ENCODE peak calls at places on chromosomes 5 and 9, in five cellular contexts. T, H, M, L and W are unnamed samples.

GRCh38 chr9:137639303-137640051 is 20.7 kb downstream of the EHMT1 start:
- DNase-seq in T (no peak), L (no peak), H (no peak), M (no peak), W (no peak)

GRCh38 chr5:129499208-129499852 is 39.2 kb downstream of the ADAMTS19 start:
- DNase-seq in M (no peak), T (no peak), H (no peak), L (no peak), W (no peak)

GRCh38 chr5:134132372-134133212 is 18.1 kb downstream of the TCF7 start:
- DNase-seq in M (no peak), T (no peak), H (no peak), L (no peak), W (peak; percentile 42)

GRCh38 chr9:71928806-71929205 is 17.4 kb downstream of the C9orf85 start:
- DNase-seq in T (no peak), L (no peak), M (no peak), H (no peak), W (no peak)

GRCh38 chr9:34540826-34541225 is 18.0 kb upstream of the ENHO start:
- DNase-seq in T (no peak), H (peak; percentile 42), L (peak; percentile 55), M (peak; percentile 35), W (no peak)

GRCh38 chr5:159104058-159104651 is 4.4 kb upstream of the EBF1 start:
- DNase-seq in H (peak; percentile 64), T (peak; percentile 81), M (peak; percentile 12), L (no peak), W (no peak)

GRCh38 chr9:126505697-126506346 is 107.9 kb upstream of the LMX1B start:
- DNase-seq in M (no peak), T (no peak), L (no peak), H (no peak), W (no peak)

GRCh38 chr5:41695920-41696582 is 174.2 kb downstream of the OXCT1 start:
- DNase-seq in L (no peak), T (no peak), M (no peak), H (peak; percentile 8), W (peak; percentile 26)

GRCh38 chr9:109311731-109312130 is 9.1 kb downstream of the EPB41L4B start:
- DNase-seq in L (no peak), T (no peak), H (no peak), M (no peak), W (no peak)

GRCh38 chr9:107465467-107466451 is 23.8 kb downstream of the KLF4 start:
- DNase-seq in T (peak; percentile 89), M (peak; percentile 14), H (peak; percentile 90), L (peak; percentile 26), W (no peak)

GRCh38 chr5:132253008-132253441 is 4.5 kb upstream of the PDLIM4 start:
- DNase-seq in T (no peak), M (no peak), H (peak; percentile 59), L (no peak), W (no peak)

GRCh38 chr9:115295749-115296148 is 177.8 kb upstream of the TNC start:
- DNase-seq in L (no peak), T (no peak), H (peak; percentile 53), M (no peak), W (no peak)

GRCh38 chr5:9790276-9790675 is 160.1 kb upstream of the TAS2R1 start:
- DNase-seq in M (no peak), T (no peak), L (no peak), H (no peak), W (no peak)

GRCh38 chr9:100999914-101000540 is 28.5 kb upstream of the PLPPR1 start:
- DNase-seq in M (no peak), T (no peak), H (no peak), L (peak; percentile 0), W (no peak)

GRCh38 chr5:354581-355378 is 33.3 kb downstream of the AHRR start:
- DNase-seq in T (no peak), L (no peak), H (peak; percentile 2), M (no peak), W (no peak)

GRCh38 chr9:90774682-90775081 is 26.9 kb upstream of the SYK start:
- DNase-seq in L (no peak), M (no peak), H (no peak), T (no peak), W (peak; percentile 97)

GRCh38 chr5:176364765-176365662 is at the start of gene ARL10:
- DNase-seq in H (peak; percentile 61), T (peak; percentile 68), L (peak; percentile 53), M (no peak), W (no peak)

GRCh38 chr5:50744761-50745160 is 78.3 kb downstream of the PARP8 start:
- DNase-seq in H (peak; percentile 16), T (no peak), L (peak; percentile 48), M (peak; percentile 35), W (peak; percentile 14)

GRCh38 chr9:86938780-86939179 is 8.5 kb downstream of the GAS1 start:
- DNase-seq in M (no peak), T (no peak), L (no peak), H (no peak), W (no peak)

DNA sequence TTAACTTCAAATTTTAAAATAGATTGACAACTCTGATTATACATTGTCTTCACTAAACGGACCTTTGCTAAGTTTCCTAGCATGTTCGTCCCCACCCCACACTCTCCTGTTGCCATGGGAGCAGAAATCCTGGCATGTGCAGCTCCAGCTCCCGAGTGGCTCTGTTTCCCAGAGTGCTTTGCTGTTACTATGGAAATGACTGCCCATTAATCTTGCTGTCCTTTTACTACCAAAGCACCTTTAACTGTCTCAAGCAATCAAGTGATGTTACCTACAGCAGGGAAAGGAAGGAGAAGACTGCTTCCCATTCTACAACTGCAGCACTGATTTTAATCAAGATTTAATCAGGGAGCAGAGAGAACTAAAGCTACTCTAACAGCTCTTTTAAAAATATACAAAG is 212.0 kb upstream of the KIF2A start:
- DNase-seq in M (peak; percentile 60), H (peak; percentile 66), T (peak; percentile 15), L (peak; percentile 67), W (no peak)
- H3K4me3 ChIP-seq in M (peak overlapping the region; percentile 8), H (no peak overlapping the region), T (no peak overlapping the region), L (no peak overlapping the region), W (no peak overlapping the region)

GRCh38 chr9:129773262-129774048 is 20.6 kb upstream of the PTGES start:
- DNase-seq in H (no peak), M (peak; percentile 12), L (peak; percentile 14), T (no peak), W (no peak)
- H2AFZ ChIP-seq in H (no peak overlapping the region), M (no peak overlapping the region), L (no peak overlapping the region), T (no peak overlapping the region), W (no peak overlapping the region)

GRCh38 chr9:113919422-113919821 is 43.3 kb downstream of the ZNF618 start:
- DNase-seq in L (no peak), T (no peak), H (no peak), M (no peak), W (no peak)

GRCh38 chr9:113915817-113916474 is 39.8 kb downstream of the ZNF618 start:
- DNase-seq in T (no peak), H (no peak), M (no peak), L (no peak), W (no peak)

GRCh38 chr9:113919825-113920224 is 43.7 kb downstream of the ZNF618 start:
- DNase-seq in M (no peak), T (no peak), H (peak; percentile 23), L (no peak), W (no peak)

GRCh38 chr9:113918697-113919390 is 42.7 kb downstream of the ZNF618 start:
- DNase-seq in L (no peak), M (no peak), H (no peak), T (no peak), W (no peak)

DNA sequence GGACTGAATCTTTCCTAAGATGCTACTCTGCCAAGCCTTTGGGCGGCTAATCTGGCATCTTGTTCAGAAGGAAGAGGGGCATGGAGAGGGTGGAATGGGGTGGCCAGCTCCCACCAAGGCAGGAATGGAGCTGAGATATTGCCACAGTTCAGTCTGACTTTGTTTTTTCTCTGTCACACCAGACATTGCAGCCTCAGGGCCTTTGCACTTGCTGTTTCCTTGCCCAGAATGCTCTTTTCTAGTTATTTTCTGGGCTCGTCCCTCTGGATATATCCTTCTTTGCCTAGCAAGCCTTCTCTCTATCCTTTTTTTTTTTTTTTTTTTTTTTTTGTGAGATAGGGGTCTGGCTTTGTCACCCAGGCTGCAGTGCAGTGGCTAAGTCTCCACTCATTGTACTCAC is 40.8 kb downstream of the ZNF618 start:
- DNase-seq in H (no peak), T (no peak), L (no peak), M (no peak), W (no peak)
- H4K20me1 ChIP-seq in H (peaks cover 12% of the 10 kb centered on the region), T (peaks cover 79% of the 10 kb centered on the region), L (no peaks in the 10 kb centered on the region), M (peaks cover 93% of the 10 kb centered on the region), W (no peaks in the 10 kb centered on the region)

GRCh38 chr5:143054480-143054941 is 284.3 kb downstream of the ARHGAP26 start:
- DNase-seq in M (peak; percentile 73), L (peak; percentile 75), H (no peak), T (no peak), W (no peak)
- H3K4me3 ChIP-seq in M (peak overlapping the region; percentile 21), L (no peak overlapping the region), H (no peak overlapping the region), T (no peak overlapping the region), W (no peak overlapping the region)

GRCh38 chr5:115636008-115636407 is 10.2 kb upstream of the TMED7 start:
- DNase-seq in L (no peak), M (no peak), H (no peak), T (no peak), W (no peak)
- H2AFZ ChIP-seq in L (no peak overlapping the region), M (no peak overlapping the region), H (no peak overlapping the region), T (no peak overlapping the region), W (no peak overlapping the region)

GRCh38 chr5:150448353-150448752 is 1.2 kb downstream of the RPS14 start:
- DNase-seq in L (no peak), H (no peak), T (no peak), M (no peak), W (peak; percentile 28)
- H4K20me1 ChIP-seq in L (peaks cover 2% of the 10 kb centered on the region), H (peaks cover 44% of the 10 kb centered on the region), T (peaks cover 58% of the 10 kb centered on the region), M (peaks cover 58% of the 10 kb centered on the region), W (peaks cover 31% of the 10 kb centered on the region)

DNA sequence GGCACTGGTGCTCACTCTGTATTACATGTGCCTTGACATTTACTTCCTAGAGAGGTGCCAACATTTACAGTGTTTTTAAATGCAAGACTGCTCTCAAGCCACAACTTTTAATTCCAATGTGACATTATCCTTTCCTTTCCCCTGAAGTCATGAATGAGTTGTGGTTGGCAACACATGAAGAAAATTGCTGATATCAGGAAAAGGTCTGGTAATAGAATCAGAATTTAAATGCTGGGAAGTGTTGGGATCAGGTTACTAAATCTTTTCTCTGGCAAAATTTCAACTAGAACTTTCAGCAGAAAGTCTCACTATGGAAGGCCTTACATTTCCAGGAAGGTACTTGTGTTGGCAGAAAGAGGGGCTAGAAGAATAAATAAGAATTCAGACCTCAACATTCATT is 10.6 kb upstream of the SLC44A1 start:
- DNase-seq in H (no peak), M (peak; percentile 79), T (no peak), L (peak; percentile 81), W (no peak)
- H3K4me3 ChIP-seq in H (no peak overlapping the region), M (no peak overlapping the region), T (no peak overlapping the region), L (no peak overlapping the region), W (no peak overlapping the region)

GRCh38 chr5:20601678-20602100 is 613.7 kb upstream of the CDH18 start:
- DNase-seq in L (peak; percentile 71), H (peak; percentile 40), M (peak; percentile 64), T (peak; percentile 25), W (no peak)
- H2AFZ ChIP-seq in L (no peak overlapping the region), H (no peak overlapping the region), M (peak overlapping the region; percentile 62), T (no peak overlapping the region), W (no peak overlapping the region)

GRCh38 chr9:37426846-37427245 is 4.3 kb downstream of the GRHPR start:
- DNase-seq in T (no peak), M (no peak), L (no peak), H (no peak), W (no peak)
- H4K20me1 ChIP-seq in T (peaks cover 42% of the 10 kb centered on the region), M (peaks cover 47% of the 10 kb centered on the region), L (no peaks in the 10 kb centered on the region), H (peaks cover 11% of the 10 kb centered on the region), W (no peaks in the 10 kb centered on the region)

GRCh38 chr5:138140268-138140667 is 1.0 kb upstream of the NME5 start:
- DNase-seq in T (no peak), L (no peak), H (no peak), M (no peak), W (no peak)
- H3K4me3 ChIP-seq in T (no peak overlapping the region), L (no peak overlapping the region), H (no peak overlapping the region), M (no peak overlapping the region), W (no peak overlapping the region)